ENCODE peak calls at places on chromosomes 13 and 19, in ten cellular contexts. G is NCI-H2029; V is activated CD8-positive, alpha-beta memory T cell treated with anti-CD3 and anti-CD28 coated beads, Interleukin-2, amount 50 U/mL, for 48 hours; W is stimulated activated CD8-positive, alpha-beta memory T cell treated with anti-CD3 and anti-CD28 coated beads, Interleukin-12 subunit alpha, Interleukin-12 subunit beta, amount 100 ng/mL, for 4 hours; B is germinal center; P is iris pigment epithelial cell; F is NCI-H1417; Y is HEK293T; C is KG1; Q is ELR. R is an unnamed sample.

GRCh38 chr13:96958286-96958891 is 35.9 kb downstream of the OXGR1 start:
- DNase-seq in V (no peak), G (peak; percentile 2), F (peak; percentile 85), W (no peak), Q (peak; percentile 61), Y (peak; percentile 15), B (peak; percentile 2), P (peak; percentile 46), C (peak; percentile 10), R (peak; percentile 68)

GRCh38 chr13:48125794-48126228 is 30.9 kb upstream of the MED4 start:
- DNase-seq in V (no peak), G (no peak), B (no peak), W (no peak), Q (peak; percentile 6), F (no peak), P (peak; percentile 35), C (no peak), Y (no peak), R (no peak)

GRCh38 chr13:27960362-27961226 is 8.5 kb downstream of the CDX2 start:
- DNase-seq in G (peak; percentile 59), P (peak; percentile 41), Y (no peak), B (no peak), C (no peak), V (peak; percentile 74), F (peak; percentile 18), Q (no peak), W (no peak), R (peak; percentile 100)

GRCh38 chr19:10217085-10217484 is 14.0 kb downstream of the S1PR2 start:
- DNase-seq in Y (no peak), V (no peak), P (no peak), Q (no peak), B (no peak), F (no peak), G (no peak), W (no peak), C (no peak), R (no peak)

GRCh38 chr13:99362362-99362761 is 55.2 kb upstream of the GPR183 start:
- DNase-seq in Y (no peak), B (no peak), V (no peak), C (no peak), F (no peak), W (no peak), Q (no peak), P (no peak), G (no peak), R (no peak)

GRCh38 chr19:3041302-3041701 is 12.2 kb upstream of the TLE2 start:
- DNase-seq in B (no peak), Q (no peak), V (no peak), C (no peak), Y (no peak), P (no peak), G (no peak), W (no peak), F (no peak), R (no peak)

GRCh38 chr13:89577301-89577700 is 1770.2 kb upstream of the MIR17HG start:
- DNase-seq in Y (no peak), G (no peak), Q (no peak), V (no peak), B (no peak), C (no peak), F (no peak), W (no peak), P (no peak), R (no peak)

GRCh38 chr19:47540748-47541147 is 25.9 kb upstream of the NAPA start:
- DNase-seq in C (no peak), Q (peak; percentile 51), V (no peak), W (no peak), F (no peak), B (no peak), P (peak; percentile 65), G (no peak), Y (peak; percentile 55), R (peak; percentile 45)

GRCh38 chr13:31200636-31200970 is 828 bp downstream of the B3GLCT start:
- DNase-seq in C (peak; percentile 67), F (peak; percentile 14), G (no peak), Y (peak; percentile 55), V (peak; percentile 78), Q (peak; percentile 57), W (no peak), B (peak; percentile 55), P (peak; percentile 20), R (peak; percentile 80)

GRCh38 chr13:87798536-87798935 is 127.4 kb downstream of the SLITRK5 start:
- DNase-seq in V (no peak), C (no peak), F (no peak), W (no peak), Q (no peak), P (no peak), B (no peak), G (no peak), Y (no peak), R (no peak)

GRCh38 chr19:5251096-5252065 is 89.2 kb downstream of the PTPRS start:
- DNase-seq in P (no peak), V (no peak), Y (no peak), Q (no peak), B (no peak), C (no peak), W (no peak), F (no peak), G (peak; percentile 11), R (no peak)

GRCh38 chr19:48415395-48415794 is 21.9 kb downstream of the GRIN2D start:
- DNase-seq in V (peak; percentile 86), B (peak; percentile 73), P (peak; percentile 81), F (peak; percentile 20), W (peak; percentile 32), G (peak; percentile 91), Q (peak; percentile 82), Y (peak; percentile 88), C (no peak), R (peak; percentile 91)

R was measured in HT-29.